ENCODE peak calls at places on chromosome 13, in nine cellular contexts. One of them, this sample, is unnamed.

GRCh38 chr13:98285317-98285716 is 108.2 kb upstream of the RNF113B start:
- DNase-seq in amygdala: no peak
- DNase-seq in HEK293T: no peak
- DNase-seq in T1000: no peak
- DNase-seq in NCI-H1417 treated with DMSO at 0.1 percent for 48 hours: peak
- DNase-seq in transverse colon: no peak
- DNase-seq in fibroblast of pulmonary artery: no peak
- DNase-seq in stimulated activated CD8-positive, alpha-beta memory T cell treated with anti-CD3 and anti-CD28 coated beads, Interleukin-7, amount 100 ng/mL, for 48 hours: no peak
- DNase-seq in iris pigment epithelial cell: peak
- DNase-seq in this sample: no peak

GRCh38 chr13:84570831-84571230 is 688.6 kb upstream of the SLITRK1 start:
- DNase-seq in fibroblast of pulmonary artery: no peak
- DNase-seq in T1000: no peak
- DNase-seq in transverse colon: no peak
- DNase-seq in HEK293T: no peak
- DNase-seq in stimulated activated CD8-positive, alpha-beta memory T cell treated with anti-CD3 and anti-CD28 coated beads, Interleukin-7, amount 100 ng/mL, for 48 hours: no peak
- DNase-seq in NCI-H1417 treated with DMSO at 0.1 percent for 48 hours: no peak
- DNase-seq in iris pigment epithelial cell: peak
- DNase-seq in amygdala: no peak
- DNase-seq in this sample: no peak

GRCh38 chr13:20461481-20461859 is 64.2 kb downstream of the CRYL1 start:
- DNase-seq in transverse colon: no peak
- DNase-seq in iris pigment epithelial cell: peak
- DNase-seq in fibroblast of pulmonary artery: peak
- DNase-seq in amygdala: no peak
- DNase-seq in HEK293T: no peak
- DNase-seq in T1000: no peak
- DNase-seq in stimulated activated CD8-positive, alpha-beta memory T cell treated with anti-CD3 and anti-CD28 coated beads, Interleukin-7, amount 100 ng/mL, for 48 hours: peak
- DNase-seq in NCI-H1417 treated with DMSO at 0.1 percent for 48 hours: no peak
- DNase-seq in this sample: no peak

GRCh38 chr13:114264886-114265611 is 16.4 kb upstream of the UPF3A start:
- DNase-seq in HEK293T: no peak
- DNase-seq in amygdala: no peak
- DNase-seq in iris pigment epithelial cell: peak
- DNase-seq in fibroblast of pulmonary artery: peak
- DNase-seq in NCI-H1417 treated with DMSO at 0.1 percent for 48 hours: no peak
- DNase-seq in T1000: no peak
- DNase-seq in transverse colon: no peak
- DNase-seq in stimulated activated CD8-positive, alpha-beta memory T cell treated with anti-CD3 and anti-CD28 coated beads, Interleukin-7, amount 100 ng/mL, for 48 hours: no peak
- DNase-seq in this sample: no peak

GRCh38 chr13:45142440-45143345 is 22.4 kb downstream of the GTF2F2 start:
- DNase-seq in NCI-H1417 treated with DMSO at 0.1 percent for 48 hours: no peak
- DNase-seq in HEK293T: no peak
- DNase-seq in T1000: no peak
- DNase-seq in transverse colon: no peak
- DNase-seq in fibroblast of pulmonary artery: peak
- DNase-seq in amygdala: no peak
- DNase-seq in stimulated activated CD8-positive, alpha-beta memory T cell treated with anti-CD3 and anti-CD28 coated beads, Interleukin-7, amount 100 ng/mL, for 48 hours: no peak
- DNase-seq in iris pigment epithelial cell: peak
- DNase-seq in this sample: no peak

GRCh38 chr13:112144616-112145220 is 77.8 kb downstream of the SOX1 start:
- DNase-seq in stimulated activated CD8-positive, alpha-beta memory T cell treated with anti-CD3 and anti-CD28 coated beads, Interleukin-7, amount 100 ng/mL, for 48 hours: no peak
- DNase-seq in HEK293T: no peak
- DNase-seq in NCI-H1417 treated with DMSO at 0.1 percent for 48 hours: no peak
- DNase-seq in amygdala: no peak
- DNase-seq in transverse colon: no peak
- DNase-seq in T1000: no peak
- DNase-seq in fibroblast of pulmonary artery: no peak
- DNase-seq in iris pigment epithelial cell: no peak
- DNase-seq in this sample: no peak

GRCh38 chr13:112154301-112155060 is 87.5 kb downstream of the SOX1 start:
- DNase-seq in transverse colon: no peak
- DNase-seq in fibroblast of pulmonary artery: no peak
- DNase-seq in iris pigment epithelial cell: no peak
- DNase-seq in amygdala: no peak
- DNase-seq in T1000: no peak
- DNase-seq in NCI-H1417 treated with DMSO at 0.1 percent for 48 hours: no peak
- DNase-seq in stimulated activated CD8-positive, alpha-beta memory T cell treated with anti-CD3 and anti-CD28 coated beads, Interleukin-7, amount 100 ng/mL, for 48 hours: no peak
- DNase-seq in HEK293T: no peak
- DNase-seq in this sample: no peak

GRCh38 chr13:42498521-42498920 is 75.4 kb upstream of the TNFSF11 start:
- DNase-seq in transverse colon: no peak
- DNase-seq in stimulated activated CD8-positive, alpha-beta memory T cell treated with anti-CD3 and anti-CD28 coated beads, Interleukin-7, amount 100 ng/mL, for 48 hours: no peak
- DNase-seq in amygdala: no peak
- DNase-seq in T1000: no peak
- DNase-seq in fibroblast of pulmonary artery: no peak
- DNase-seq in NCI-H1417 treated with DMSO at 0.1 percent for 48 hours: no peak
- DNase-seq in iris pigment epithelial cell: no peak
- DNase-seq in HEK293T: no peak
- DNase-seq in this sample: no peak

GRCh38 chr13:99996177-99996705 is 14.7 kb downstream of the ZIC2 start:
- DNase-seq in amygdala: no peak
- DNase-seq in T1000: no peak
- DNase-seq in stimulated activated CD8-positive, alpha-beta memory T cell treated with anti-CD3 and anti-CD28 coated beads, Interleukin-7, amount 100 ng/mL, for 48 hours: no peak
- DNase-seq in iris pigment epithelial cell: no peak
- DNase-seq in fibroblast of pulmonary artery: peak
- DNase-seq in HEK293T: no peak
- DNase-seq in transverse colon: no peak
- DNase-seq in NCI-H1417 treated with DMSO at 0.1 percent for 48 hours: no peak
- DNase-seq in this sample: no peak

GRCh38 chr13:46633416-46633815 is 80.4 kb downstream of the LRCH1 start:
- DNase-seq in T1000: no peak
- DNase-seq in iris pigment epithelial cell: peak
- DNase-seq in amygdala: no peak
- DNase-seq in HEK293T: no peak
- DNase-seq in stimulated activated CD8-positive, alpha-beta memory T cell treated with anti-CD3 and anti-CD28 coated beads, Interleukin-7, amount 100 ng/mL, for 48 hours: no peak
- DNase-seq in transverse colon: no peak
- DNase-seq in NCI-H1417 treated with DMSO at 0.1 percent for 48 hours: no peak
- DNase-seq in fibroblast of pulmonary artery: peak
- DNase-seq in this sample: no peak

GRCh38 chr13:77990973-77991372 is 72.3 kb upstream of the EDNRB start:
- DNase-seq in NCI-H1417 treated with DMSO at 0.1 percent for 48 hours: no peak
- DNase-seq in T1000: no peak
- DNase-seq in iris pigment epithelial cell: no peak
- DNase-seq in transverse colon: no peak
- DNase-seq in HEK293T: no peak
- DNase-seq in fibroblast of pulmonary artery: no peak
- DNase-seq in amygdala: no peak
- DNase-seq in stimulated activated CD8-positive, alpha-beta memory T cell treated with anti-CD3 and anti-CD28 coated beads, Interleukin-7, amount 100 ng/mL, for 48 hours: no peak
- DNase-seq in this sample: no peak

GRCh38 chr13:23447927-23448326 is 14.4 kb upstream of the SACS start:
- DNase-seq in transverse colon: no peak
- DNase-seq in HEK293T: no peak
- DNase-seq in T1000: no peak
- DNase-seq in NCI-H1417 treated with DMSO at 0.1 percent for 48 hours: no peak
- DNase-seq in stimulated activated CD8-positive, alpha-beta memory T cell treated with anti-CD3 and anti-CD28 coated beads, Interleukin-7, amount 100 ng/mL, for 48 hours: no peak
- DNase-seq in iris pigment epithelial cell: no peak
- DNase-seq in amygdala: no peak
- DNase-seq in fibroblast of pulmonary artery: peak
- DNase-seq in this sample: no peak

GRCh38 chr13:35789335-35790166 is 313.1 kb upstream of the MAB21L1 start:
- DNase-seq in iris pigment epithelial cell: peak
- DNase-seq in fibroblast of pulmonary artery: peak
- DNase-seq in amygdala: no peak
- DNase-seq in T1000: no peak
- DNase-seq in transverse colon: no peak
- DNase-seq in HEK293T: peak
- DNase-seq in NCI-H1417 treated with DMSO at 0.1 percent for 48 hours: no peak
- DNase-seq in stimulated activated CD8-positive, alpha-beta memory T cell treated with anti-CD3 and anti-CD28 coated beads, Interleukin-7, amount 100 ng/mL, for 48 hours: no peak
- DNase-seq in this sample: no peak

GRCh38 chr13:62331384-62331783 is 915.7 kb upstream of the PCDH20 start:
- DNase-seq in HEK293T: no peak
- DNase-seq in NCI-H1417 treated with DMSO at 0.1 percent for 48 hours: no peak
- DNase-seq in T1000: no peak
- DNase-seq in amygdala: no peak
- DNase-seq in fibroblast of pulmonary artery: no peak
- DNase-seq in iris pigment epithelial cell: no peak
- DNase-seq in stimulated activated CD8-positive, alpha-beta memory T cell treated with anti-CD3 and anti-CD28 coated beads, Interleukin-7, amount 100 ng/mL, for 48 hours: no peak
- DNase-seq in transverse colon: no peak
- DNase-seq in this sample: no peak

GRCh38 chr13:113647351-113648217 is 10.4 kb downstream of the ATP4B start:
- DNase-seq in NCI-H1417 treated with DMSO at 0.1 percent for 48 hours: peak
- DNase-seq in iris pigment epithelial cell: peak
- DNase-seq in fibroblast of pulmonary artery: peak
- DNase-seq in HEK293T: no peak
- DNase-seq in amygdala: peak
- DNase-seq in stimulated activated CD8-positive, alpha-beta memory T cell treated with anti-CD3 and anti-CD28 coated beads, Interleukin-7, amount 100 ng/mL, for 48 hours: no peak
- DNase-seq in transverse colon: peak
- DNase-seq in T1000: peak
- DNase-seq in this sample: no peak

GRCh38 chr13:106372199-106373160 is 163.0 kb downstream of the EFNB2 start:
- DNase-seq in stimulated activated CD8-positive, alpha-beta memory T cell treated with anti-CD3 and anti-CD28 coated beads, Interleukin-7, amount 100 ng/mL, for 48 hours: no peak
- DNase-seq in T1000: no peak
- DNase-seq in transverse colon: no peak
- DNase-seq in iris pigment epithelial cell: peak
- DNase-seq in NCI-H1417 treated with DMSO at 0.1 percent for 48 hours: no peak
- DNase-seq in amygdala: no peak
- DNase-seq in fibroblast of pulmonary artery: peak
- DNase-seq in HEK293T: no peak
- DNase-seq in this sample: no peak

GRCh38 chr13:41945926-41946325 is 15.0 kb downstream of the VWA8 start:
- DNase-seq in transverse colon: no peak
- DNase-seq in stimulated activated CD8-positive, alpha-beta memory T cell treated with anti-CD3 and anti-CD28 coated beads, Interleukin-7, amount 100 ng/mL, for 48 hours: no peak
- DNase-seq in HEK293T: no peak
- DNase-seq in T1000: no peak
- DNase-seq in amygdala: no peak
- DNase-seq in iris pigment epithelial cell: no peak
- DNase-seq in NCI-H1417 treated with DMSO at 0.1 percent for 48 hours: no peak
- DNase-seq in fibroblast of pulmonary artery: no peak
- DNase-seq in this sample: no peak

GRCh38 chr13:112240076-112240475 is 136.1 kb upstream of the SPACA7 start:
- DNase-seq in fibroblast of pulmonary artery: no peak
- DNase-seq in iris pigment epithelial cell: no peak
- DNase-seq in amygdala: no peak
- DNase-seq in NCI-H1417 treated with DMSO at 0.1 percent for 48 hours: no peak
- DNase-seq in transverse colon: no peak
- DNase-seq in HEK293T: no peak
- DNase-seq in T1000: no peak
- DNase-seq in stimulated activated CD8-positive, alpha-beta memory T cell treated with anti-CD3 and anti-CD28 coated beads, Interleukin-7, amount 100 ng/mL, for 48 hours: no peak
- DNase-seq in this sample: no peak

GRCh38 chr13:33341861-33342452 is 56.4 kb upstream of the STARD13 start:
- DNase-seq in fibroblast of pulmonary artery: no peak
- DNase-seq in NCI-H1417 treated with DMSO at 0.1 percent for 48 hours: no peak
- DNase-seq in HEK293T: no peak
- DNase-seq in stimulated activated CD8-positive, alpha-beta memory T cell treated with anti-CD3 and anti-CD28 coated beads, Interleukin-7, amount 100 ng/mL, for 48 hours: no peak
- DNase-seq in iris pigment epithelial cell: no peak
- DNase-seq in transverse colon: no peak
- DNase-seq in T1000: no peak
- DNase-seq in amygdala: no peak
- DNase-seq in this sample: peak

This sample was measured in HuH-7.5.